ENCODE peak calls at places on chromosomes 7 and 10, in four cellular contexts. One of them, this sample, is unnamed.
A peak's percentile ranks its signal among the peaks of the same experiment; 100 is the strongest.

GRCh38 chr10:69279110-69279509 is 814 bp downstream of the HK1 start:
- DNase-seq in GM06990: no peak
- DNase-seq in GM12865: no peak
- DNase-seq in kidney epithelial cell: no peak
- DNase-seq in this sample: no peak

GRCh38 chr10:43453266-43453831 is 16.4 kb downstream of the ZNF487 start:
- DNase-seq in GM06990: peak; percentile 74
- DNase-seq in GM12865: peak; percentile 73
- DNase-seq in kidney epithelial cell: no peak
- DNase-seq in this sample: no peak

GRCh38 chr10:78927257-78927995 is 141.3 kb upstream of the ZMIZ1 start:
- DNase-seq in GM06990: no peak
- DNase-seq in GM12865: no peak
- DNase-seq in kidney epithelial cell: no peak
- DNase-seq in this sample: no peak

GRCh38 chr7:135933509-135934188 is 43.5 kb downstream of the MTPN start:
- DNase-seq in GM06990: no peak
- DNase-seq in GM12865: no peak
- DNase-seq in kidney epithelial cell: no peak
- DNase-seq in this sample: no peak

GRCh38 chr7:99392659-99393362 is 15.6 kb downstream of the PDAP1 start:
- DNase-seq in GM06990: peak; percentile 61
- DNase-seq in GM12865: peak; percentile 71
- DNase-seq in kidney epithelial cell: no peak
- DNase-seq in this sample: no peak

GRCh38 chr10:63671317-63671937 is 150.2 kb downstream of the REEP3 start:
- DNase-seq in GM06990: no peak
- DNase-seq in GM12865: no peak
- DNase-seq in kidney epithelial cell: no peak
- DNase-seq in this sample: no peak

GRCh38 chr10:71599518-71599917 is 120.1 kb downstream of the C10orf105 start:
- DNase-seq in GM06990: no peak
- DNase-seq in GM12865: no peak
- DNase-seq in kidney epithelial cell: no peak
- DNase-seq in this sample: no peak

GRCh38 chr7:30625283-30625682 is 30.6 kb downstream of the GARS1 start:
- DNase-seq in GM06990: no peak
- DNase-seq in GM12865: no peak
- DNase-seq in kidney epithelial cell: no peak
- DNase-seq in this sample: no peak

GRCh38 chr10:90723416-90724068 is 134.3 kb downstream of the HTR7 start:
- DNase-seq in GM06990: no peak
- DNase-seq in GM12865: no peak
- DNase-seq in kidney epithelial cell: no peak
- DNase-seq in this sample: no peak

GRCh38 chr10:119378737-119379067 is 163.8 kb downstream of the RGS10 start:
- DNase-seq in GM06990: no peak
- DNase-seq in GM12865: no peak
- DNase-seq in kidney epithelial cell: no peak
- DNase-seq in this sample: no peak

GRCh38 chr10:44245601-44245938 is 139.3 kb downstream of the CXCL12 start:
- DNase-seq in GM06990: no peak
- DNase-seq in GM12865: no peak
- DNase-seq in kidney epithelial cell: peak; percentile 60
- DNase-seq in this sample: peak; percentile 38

GRCh38 chr7:11760372-11760771 is 71.6 kb downstream of the THSD7A start:
- DNase-seq in GM06990: no peak
- DNase-seq in GM12865: no peak
- DNase-seq in kidney epithelial cell: no peak
- DNase-seq in this sample: no peak

GRCh38 chr7:7868245-7868899 is 100.2 kb upstream of the GLCCI1 start:
- DNase-seq in GM06990: no peak
- DNase-seq in GM12865: no peak
- DNase-seq in kidney epithelial cell: no peak
- DNase-seq in this sample: no peak

GRCh38 chr7:99707096-99707495 is 27.3 kb upstream of the CYP3A5 start:
- DNase-seq in GM06990: no peak
- DNase-seq in GM12865: no peak
- DNase-seq in kidney epithelial cell: no peak
- DNase-seq in this sample: peak; percentile 31

GRCh38 chr7:121480566-121481335 is 84.6 kb upstream of the FAM3C start:
- DNase-seq in GM06990: no peak
- DNase-seq in GM12865: no peak
- DNase-seq in kidney epithelial cell: no peak
- DNase-seq in this sample: no peak

GRCh38 chr7:126803060-126803665 is 449.6 kb downstream of the GRM8 start:
- DNase-seq in GM06990: peak; percentile 15
- DNase-seq in GM12865: peak; percentile 78
- DNase-seq in kidney epithelial cell: peak; percentile 28
- DNase-seq in this sample: peak; percentile 37

GRCh38 chr10:58158806-58159205 is 108.9 kb downstream of the IPMK start:
- DNase-seq in GM06990: no peak
- DNase-seq in GM12865: no peak
- DNase-seq in kidney epithelial cell: no peak
- DNase-seq in this sample: no peak

GRCh38 chr7:13989138-13989943 is at the start of gene ETV1:
- DNase-seq in GM06990: no peak
- DNase-seq in GM12865: no peak
- DNase-seq in kidney epithelial cell: no peak
- DNase-seq in this sample: peak; percentile 43

GRCh38 chr10:89283174-89283987 is 18.5 kb upstream of the IFIT2 start:
- DNase-seq in GM06990: no peak
- DNase-seq in GM12865: no peak
- DNase-seq in kidney epithelial cell: peak; percentile 69
- DNase-seq in this sample: peak; percentile 79

GRCh38 chr10:128606041-128606440 is 479.8 kb upstream of the MKI67 start:
- DNase-seq in GM06990: no peak
- DNase-seq in GM12865: no peak
- DNase-seq in kidney epithelial cell: no peak
- DNase-seq in this sample: no peak

GRCh38 chr7:82413237-82413636 is 30.3 kb downstream of the CACNA2D1 start:
- DNase-seq in GM06990: no peak
- DNase-seq in GM12865: no peak
- DNase-seq in kidney epithelial cell: no peak
- DNase-seq in this sample: no peak

GRCh38 chr7:78232806-78233205 is 434.2 kb downstream of the PHTF2 start:
- DNase-seq in GM06990: no peak
- DNase-seq in GM12865: no peak
- DNase-seq in kidney epithelial cell: no peak
- DNase-seq in this sample: no peak

GRCh38 chr7:69219381-69219780 is 378.9 kb upstream of the AUTS2 start:
- DNase-seq in GM06990: no peak
- DNase-seq in GM12865: no peak
- DNase-seq in kidney epithelial cell: no peak
- DNase-seq in this sample: no peak

GRCh38 chr10:68099736-68100135 is 9.6 kb upstream of the MYPN start:
- DNase-seq in GM06990: no peak
- DNase-seq in GM12865: no peak
- DNase-seq in kidney epithelial cell: no peak
- DNase-seq in this sample: no peak

GRCh38 chr10:30433286-30433778 is 652 bp upstream of the MAP3K8 start:
- DNase-seq in GM06990: peak; percentile 80
- DNase-seq in GM12865: peak; percentile 84
- DNase-seq in kidney epithelial cell: no peak
- DNase-seq in this sample: no peak

GRCh38 chr10:6297951-6298381 is 95.2 kb downstream of the PFKFB3 start:
- DNase-seq in GM06990: no peak
- DNase-seq in GM12865: no peak
- DNase-seq in kidney epithelial cell: no peak
- DNase-seq in this sample: no peak

GRCh38 chr7:36021917-36022550 is 131.0 kb upstream of the EEPD1 start:
- DNase-seq in GM06990: no peak
- DNase-seq in GM12865: no peak
- DNase-seq in kidney epithelial cell: no peak
- DNase-seq in this sample: no peak

GRCh38 chr7:35670856-35671569 is 23.9 kb downstream of the HERPUD2 start:
- DNase-seq in GM06990: no peak
- DNase-seq in GM12865: no peak
- DNase-seq in kidney epithelial cell: no peak
- DNase-seq in this sample: no peak

GRCh38 chr10:89043052-89043451 is 52.5 kb downstream of the FAS start:
- DNase-seq in GM06990: no peak
- DNase-seq in GM12865: no peak
- DNase-seq in kidney epithelial cell: no peak
- DNase-seq in this sample: no peak

GRCh38 chr10:90787906-90788491 is 69.8 kb downstream of the HTR7 start:
- DNase-seq in GM06990: no peak
- DNase-seq in GM12865: peak; percentile 51
- DNase-seq in kidney epithelial cell: no peak
- DNase-seq in this sample: no peak

GRCh38 chr10:72525277-72525676 is 100.6 kb downstream of the MICU1 start:
- DNase-seq in GM06990: no peak
- DNase-seq in GM12865: no peak
- DNase-seq in kidney epithelial cell: peak; percentile 23
- DNase-seq in this sample: peak; percentile 76

GRCh38 chr10:121910673-121911420 is 17.0 kb downstream of the ATE1 start:
- DNase-seq in GM06990: peak; percentile 31
- DNase-seq in GM12865: peak; percentile 42
- DNase-seq in kidney epithelial cell: no peak
- DNase-seq in this sample: peak; percentile 69

GRCh38 chr10:110360857-110361474 is 56.2 kb upstream of the SMNDC1 start:
- DNase-seq in GM06990: no peak
- DNase-seq in GM12865: no peak
- DNase-seq in kidney epithelial cell: no peak
- DNase-seq in this sample: peak; percentile 41

GRCh38 chr7:100682991-100683658 is 9.6 kb downstream of the GNB2 start:
- DNase-seq in GM06990: no peak
- DNase-seq in GM12865: no peak
- DNase-seq in kidney epithelial cell: no peak
- DNase-seq in this sample: no peak

GRCh38 chr10:89861584-89862287 is 160.3 kb downstream of the KIF20B start:
- DNase-seq in GM06990: no peak
- DNase-seq in GM12865: peak; percentile 27
- DNase-seq in kidney epithelial cell: peak; percentile 63
- DNase-seq in this sample: no peak

GRCh38 chr7:30159698-30160143 is 24.9 kb downstream of the MTURN start:
- DNase-seq in GM06990: peak; percentile 30
- DNase-seq in GM12865: peak; percentile 24
- DNase-seq in kidney epithelial cell: no peak
- DNase-seq in this sample: no peak

GRCh38 chr10:76643465-76643864 is 994.1 kb downstream of the KCNMA1 start:
- DNase-seq in GM06990: no peak
- DNase-seq in GM12865: no peak
- DNase-seq in kidney epithelial cell: no peak
- DNase-seq in this sample: no peak

GRCh38 chr7:139340808-139341057 is 404 bp upstream of the FMC1 start:
- DNase-seq in GM06990: no peak
- DNase-seq in GM12865: no peak
- DNase-seq in kidney epithelial cell: no peak
- DNase-seq in this sample: no peak

GRCh38 chr7:988963-989529 is 6.1 kb downstream of the CYP2W1 start:
- DNase-seq in GM06990: no peak
- DNase-seq in GM12865: no peak
- DNase-seq in kidney epithelial cell: no peak
- DNase-seq in this sample: no peak

GRCh38 chr7:986766-987722 is 4.1 kb downstream of the CYP2W1 start:
- DNase-seq in GM06990: no peak
- DNase-seq in GM12865: no peak
- DNase-seq in kidney epithelial cell: no peak
- DNase-seq in this sample: no peak

GRCh38 chr7:988426-988911 is 5.5 kb downstream of the CYP2W1 start:
- DNase-seq in GM06990: no peak
- DNase-seq in GM12865: no peak
- DNase-seq in kidney epithelial cell: no peak
- DNase-seq in this sample: no peak

GRCh38 chr7:985915-986741 is 3.1 kb downstream of the CYP2W1 start:
- DNase-seq in GM06990: no peak
- DNase-seq in GM12865: no peak
- DNase-seq in kidney epithelial cell: no peak
- DNase-seq in this sample: no peak

DNA sequence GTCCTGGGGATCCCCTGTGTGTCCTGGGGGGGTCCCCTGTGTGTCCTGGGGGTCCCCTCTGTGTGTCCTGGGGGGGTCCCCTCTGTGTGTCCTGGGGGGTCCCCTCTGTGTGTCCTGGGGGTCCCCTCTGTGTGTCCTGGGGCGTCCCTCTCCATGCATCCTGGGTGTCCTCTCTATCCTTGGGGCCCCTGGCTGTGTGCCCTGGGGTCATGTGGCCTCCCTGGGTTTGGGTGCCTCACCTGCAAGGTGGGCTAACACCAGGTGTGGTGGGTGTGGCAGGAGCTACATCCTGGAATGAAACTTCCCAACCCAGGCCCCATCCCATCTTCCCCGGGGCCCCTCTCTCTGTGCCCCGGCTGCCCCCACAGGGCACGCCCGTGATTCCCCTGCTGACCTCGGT is 4.9 kb downstream of the CYP2W1 start:
- DNase-seq in GM06990: no peak
- DNase-seq in GM12865: no peak
- DNase-seq in kidney epithelial cell: no peak
- DNase-seq in this sample: no peak
- H3K4me3 ChIP-seq in GM06990: no peak overlapping the region
- H3K4me3 ChIP-seq in GM12865: no peak overlapping the region
- H3K4me3 ChIP-seq in kidney epithelial cell: no peak overlapping the region
- H3K4me3 ChIP-seq in this sample: no peak overlapping the region

GRCh38 chr7:27122075-27122910 is 8.3 kb downstream of the HOXA4 start:
- DNase-seq in GM06990: no peak
- DNase-seq in GM12865: no peak
- DNase-seq in kidney epithelial cell: no peak
- DNase-seq in this sample: no peak
- H3K4me3 ChIP-seq in GM06990: no peak overlapping the region
- H3K4me3 ChIP-seq in GM12865: no peak overlapping the region
- H3K4me3 ChIP-seq in kidney epithelial cell: peak overlapping the region; percentile 59
- H3K4me3 ChIP-seq in this sample: peak overlapping the region; percentile 77

DNA sequence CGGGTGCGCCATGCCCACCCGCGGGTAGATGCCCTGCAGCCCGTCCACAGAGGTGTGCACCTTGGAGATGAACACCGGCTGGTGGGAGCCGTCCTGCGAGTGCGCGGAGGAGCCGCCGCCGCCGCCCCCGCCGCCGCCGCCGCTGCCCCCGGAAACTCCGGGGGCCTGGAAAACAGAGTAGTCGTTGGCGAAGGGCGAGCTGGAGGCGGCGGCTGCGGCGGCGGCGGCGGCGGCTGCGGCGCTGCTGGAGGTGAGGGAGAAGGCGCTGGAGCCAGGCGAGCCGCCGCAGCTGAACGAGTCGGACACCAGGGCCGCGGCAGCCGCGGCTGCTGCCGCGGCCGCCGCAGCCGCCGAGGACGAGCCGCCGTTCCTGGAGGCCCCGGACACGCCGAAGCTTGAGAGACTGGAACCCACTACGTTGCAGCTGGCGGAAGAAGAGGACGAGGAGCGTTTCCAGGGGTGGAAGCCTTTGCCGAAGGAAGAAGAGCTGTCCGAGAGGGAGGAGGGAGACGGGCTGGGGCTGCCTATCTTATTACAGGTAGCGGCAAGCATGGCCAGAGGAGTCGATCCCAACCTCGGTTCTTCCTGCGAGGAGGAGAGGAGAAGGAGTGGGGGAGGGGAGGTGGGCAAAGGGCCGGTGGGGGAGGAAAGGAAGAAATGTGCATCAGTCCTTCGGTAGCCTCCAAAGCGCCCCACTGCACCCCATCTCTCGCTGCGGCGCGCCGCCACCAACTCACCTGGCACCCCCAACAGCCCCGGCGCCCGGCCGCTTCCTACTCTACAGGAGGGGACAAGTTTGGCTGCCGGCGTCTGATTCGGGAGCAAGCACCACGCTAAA is 1.3 kb downstream of the SP8 start:
- DNase-seq in GM06990: no peak
- DNase-seq in GM12865: no peak
- DNase-seq in kidney epithelial cell: no peak
- DNase-seq in this sample: no peak
- H3K4me3 ChIP-seq in GM06990: no peak overlapping the region
- H3K4me3 ChIP-seq in GM12865: no peak overlapping the region
- H3K4me3 ChIP-seq in kidney epithelial cell: no peak overlapping the region
- H3K4me3 ChIP-seq in this sample: peak overlapping the region; percentile 19

GRCh38 chr7:66912195-66912594 is 8.8 kb upstream of the TMEM248 start:
- DNase-seq in GM06990: no peak
- DNase-seq in GM12865: no peak
- DNase-seq in kidney epithelial cell: no peak
- DNase-seq in this sample: no peak
- H3K4me3 ChIP-seq in GM06990: no peak overlapping the region
- H3K4me3 ChIP-seq in GM12865: no peak overlapping the region
- H3K4me3 ChIP-seq in kidney epithelial cell: no peak overlapping the region
- H3K4me3 ChIP-seq in this sample: no peak overlapping the region

This sample was measured in epithelial cell of proximal tubule.